ENCODE peak calls at places on chromosomes 3 and 15, in four cellular contexts. Z, B, D and F are unnamed samples.

GRCh38 chr3:45817788-45818523 is 21.6 kb upstream of the SLC6A20 start:
- DNase-seq in Z (no peak), B (no peak), D (peak), F (no peak)

GRCh38 chr3:169085827-169086226 is 577.7 kb downstream of the MECOM start:
- DNase-seq in Z (no peak), D (no peak), B (no peak), F (no peak)

GRCh38 chr3:194422188-194422587 is 23.1 kb upstream of the GP5 start:
- DNase-seq in B (no peak), D (no peak), Z (no peak), F (no peak)

GRCh38 chr3:126971891-126972351 is 11.0 kb upstream of the PLXNA1 start:
- DNase-seq in Z (peak), B (no peak), D (no peak), F (no peak)

GRCh38 chr3:189166334-189166733 is 5.4 kb upstream of the TPRG1 start:
- DNase-seq in B (no peak), Z (no peak), D (no peak), F (no peak)

GRCh38 chr15:82855286-82856092 is 46.1 kb downstream of the WHAMM start:
- DNase-seq in D (no peak), Z (no peak), B (no peak), F (no peak)

GRCh38 chr3:165939141-165939540 is 101.9 kb upstream of the BCHE start:
- DNase-seq in B (no peak), Z (no peak), D (no peak), F (no peak)

GRCh38 chr15:39403674-39404117 is 177.2 kb upstream of the THBS1 start:
- DNase-seq in D (no peak), B (peak), Z (no peak), F (no peak)

GRCh38 chr15:101126618-101127502 is 125.0 kb downstream of the CHSY1 start:
- DNase-seq in Z (no peak), B (no peak), D (no peak), F (no peak)

GRCh38 chr3:123670743-123671142 is 85.9 kb upstream of the HACD2 start:
- DNase-seq in B (no peak), Z (no peak), D (no peak), F (no peak)

GRCh38 chr3:125067225-125067624 is 11.4 kb upstream of the HEG1 start:
- DNase-seq in B (no peak), D (no peak), Z (no peak), F (no peak)
- TF ChIP-seq HMGXB4 in B (no peak), D (no peak), Z (no peak), F (no peak)

GRCh38 chr15:77684341-77685081 is 51.8 kb upstream of the LINGO1 start:
- DNase-seq in D (no peak), B (no peak), Z (no peak), F (no peak)
- TF ChIP-seq HMGXB4 in D (no peak), B (no peak), Z (no peak), F (no peak)

DNA sequence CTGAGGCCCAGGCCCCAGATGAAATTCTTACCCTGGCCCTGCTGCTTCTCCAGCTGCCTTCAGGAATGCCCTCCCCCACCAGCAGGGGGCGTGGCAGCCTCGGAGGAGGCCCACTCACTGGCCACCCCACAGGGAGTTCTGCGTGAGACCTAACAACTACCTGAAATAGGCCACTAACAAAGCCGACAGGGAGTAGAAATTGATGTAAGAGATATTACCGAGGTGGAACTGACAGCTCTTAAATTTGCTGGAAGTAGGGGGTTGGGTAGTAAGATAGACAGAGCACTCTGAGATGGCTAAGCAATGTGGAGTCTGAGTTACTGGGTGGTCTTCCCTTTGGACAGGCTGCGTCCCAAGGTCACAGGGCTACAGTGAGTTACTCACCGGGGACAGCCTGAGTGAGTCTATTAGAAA is 240.8 kb downstream of the SHOX2 start:
- DNase-seq in Z (peak), D (peak), B (peak), F (peak)
- TF ChIP-seq HMGXB4 in Z (no peak), D (no peak), B (no peak), F (no peak)

GRCh38 chr3:12656193-12656592 is 7.7 kb downstream of the RAF1 start:
- DNase-seq in Z (no peak), B (no peak), D (no peak), F (no peak)
- TF ChIP-seq HMGXB4 in Z (no peak), B (no peak), D (no peak), F (no peak)

GRCh38 chr3:196292281-196292923 is 4.9 kb upstream of the PCYT1A start:
- DNase-seq in D (no peak), Z (peak), B (peak), F (no peak)

GRCh38 chr3:196287405-196288140 is at the start of gene PCYT1A:
- DNase-seq in Z (peak), B (peak), D (peak), F (peak)

GRCh38 chr3:196287066-196287404 is 491 bp downstream of the PCYT1A start:
- DNase-seq in D (peak), B (no peak), Z (no peak), F (no peak)

GRCh38 chr3:196284396-196284795 is 3.1 kb downstream of the PCYT1A start:
- DNase-seq in D (no peak), Z (no peak), B (no peak), F (no peak)

GRCh38 chr3:196288141-196288460 is 575 bp upstream of the PCYT1A start:
- DNase-seq in B (no peak), D (peak), Z (no peak), F (no peak)
- TF ChIP-seq HMGXB4 in B (no peak), D (no peak), Z (no peak), F (no peak)

DNA sequence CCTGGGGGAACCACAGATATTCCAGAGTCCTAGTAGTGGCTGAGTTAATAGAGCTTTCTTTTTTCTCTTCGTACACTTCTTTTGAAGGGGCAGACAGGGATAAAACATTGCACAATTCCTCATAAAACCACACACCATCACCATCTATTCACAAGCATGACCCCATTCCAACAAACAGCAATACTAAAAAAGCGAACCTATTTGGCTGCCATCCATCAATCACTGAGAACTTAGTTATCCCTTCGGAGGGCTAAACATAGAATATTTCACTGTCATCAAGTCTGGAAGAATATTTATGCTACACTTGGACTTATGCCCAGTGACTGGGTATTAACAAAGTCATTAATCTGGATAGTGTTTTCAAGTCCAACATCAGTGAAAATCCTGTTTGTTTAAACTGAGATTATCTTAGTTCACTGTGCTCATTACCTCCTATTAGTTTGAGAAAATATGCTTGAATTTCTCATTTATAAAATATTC is 80.3 kb upstream of the PRTG start:
- DNase-seq in Z (no peak), B (no peak), D (no peak), F (no peak)
- TF ChIP-seq HMGXB4 in Z (no peak), B (no peak), D (no peak), F (no peak)

GRCh38 chr15:65969865-65970832 is 100.9 kb downstream of the RAB11A start:
- DNase-seq in B (no peak), D (no peak), Z (no peak), F (no peak)

GRCh38 chr15:65971741-65971995 is 102.4 kb downstream of the RAB11A start:
- DNase-seq in B (no peak), Z (no peak), D (no peak), F (no peak)

GRCh38 chr15:65970937-65971740 is 101.8 kb downstream of the RAB11A start:
- DNase-seq in B (no peak), Z (no peak), D (no peak), F (no peak)
- TF ChIP-seq HMGXB4 in B (no peak), Z (no peak), D (no peak), F (no peak)